ENCODE peak calls at places on chromosomes 4 and X, in nine cellular contexts. W is stimulated activated naive B cell treated with anti-CD40 and anti-IgM and Interleukin-4, amounts not matched to agents 10 μg/mL and 1 μg/mL and 100 μg/mL, for 72 hours; J is GM23338; R is HFF-Myc; K is fibroblast of lung; B is cardiac fibroblast; Q is Calu3; N is dermis microvascular lymphatic vessel endothelial cell; M is ELR. Z is an unnamed sample.

GRCh38 chr4:40865696-40866095 is 115.9 kb downstream of the NSUN7 start:
- DNase-seq in W (no peak), J (no peak), R (no peak), K (peak), B (peak), Q (no peak), N (no peak), M (peak), Z (no peak)

GRCh38 chrX:91434351-91435168 is at the start of gene PABPC5:
- DNase-seq in W (no peak), J (peak), R (no peak), K (peak), B (peak), Q (no peak), N (no peak), M (no peak), Z (peak)

GRCh38 chr4:121633642-121634041 is 63.1 kb downstream of the ANXA5 start:
- DNase-seq in W (no peak), J (peak), R (no peak), K (no peak), B (no peak), Q (no peak), N (no peak), M (no peak), Z (no peak)

GRCh38 chrX:119692241-119693031 is 532 bp downstream of the SEPTIN6 start:
- DNase-seq in W (no peak), J (no peak), R (no peak), K (peak), B (peak), Q (peak), N (peak), M (peak), Z (peak)

GRCh38 chrX:13533726-13534125 is 35.7 kb upstream of the EGFL6 start:
- DNase-seq in W (no peak), J (no peak), R (no peak), K (peak), B (peak), Q (no peak), N (no peak), M (peak), Z (no peak)

GRCh38 chr4:137131201-137131600 is 401.1 kb downstream of the PCDH18 start:
- DNase-seq in W (no peak), J (no peak), R (no peak), K (no peak), B (no peak), Q (no peak), N (no peak), M (no peak), Z (no peak)

GRCh38 chr4:66949424-66949823 is 595.9 kb downstream of the CENPC start:
- DNase-seq in W (no peak), J (no peak), R (no peak), K (no peak), B (no peak), Q (no peak), N (no peak), M (no peak), Z (no peak)

GRCh38 chrX:120668357-120668756 is 38.5 kb upstream of the C1GALT1C1 start:
- DNase-seq in W (peak), J (no peak), R (no peak), K (no peak), B (peak), Q (no peak), N (no peak), M (no peak), Z (no peak)

GRCh38 chrX:153885968-153886903 is at the start of gene L1CAM:
- DNase-seq in W (no peak), J (peak), R (no peak), K (no peak), B (no peak), Q (no peak), N (no peak), M (peak), Z (no peak)

GRCh38 chr4:961651-962230 is 11.6 kb downstream of the DGKQ start:
- DNase-seq in W (no peak), J (no peak), R (no peak), K (no peak), B (no peak), Q (no peak), N (no peak), M (no peak), Z (peak)

GRCh38 chrX:41384041-41384705 is 50.2 kb downstream of the DDX3X start:
- DNase-seq in W (no peak), J (peak), R (peak), K (peak), B (peak), Q (peak), N (peak), M (peak), Z (peak)

GRCh38 chrX:34859191-34859590 is 83.4 kb upstream of the FAM47B start:
- DNase-seq in W (no peak), J (no peak), R (no peak), K (no peak), B (no peak), Q (no peak), N (no peak), M (no peak), Z (no peak)

GRCh38 chr4:149264093-149264733 is 551.4 kb downstream of the IQCM start:
- DNase-seq in W (peak), J (peak), R (peak), K (peak), B (peak), Q (peak), N (peak), M (peak), Z (peak)